ENCODE peak calls at places on chromosomes 5 and 9, in four cellular contexts. V, J, O and Z are unnamed samples.
A peak's percentile ranks its signal among the peaks of the same experiment; 100 is the strongest.

GRCh38 chr5:40656766-40657165 is 22.9 kb upstream of the PTGER4 start:
- DNase-seq in V (no peak), J (no peak), O (no peak), Z (no peak)

GRCh38 chr5:179801304-179802206 is 5.1 kb downstream of the MGAT4B start:
- DNase-seq in V (peak; percentile 47), J (peak; percentile 87), O (no peak), Z (peak; percentile 71)

GRCh38 chr9:114339130-114339908 is 9.7 kb downstream of the ORM2 start:
- DNase-seq in V (peak; percentile 40), J (peak; percentile 33), O (no peak), Z (peak; percentile 63)

GRCh38 chr9:87865626-87866025 is 17.1 kb upstream of the SPATA31E1 start:
- DNase-seq in V (no peak), J (no peak), O (no peak), Z (no peak)

GRCh38 chr5:82494942-82495341 is 216.8 kb upstream of the RPS23 start:
- DNase-seq in V (peak; percentile 1), J (no peak), O (no peak), Z (peak; percentile 44)

GRCh38 chr5:150152636-150153462 is 2.8 kb downstream of the PDGFRB start:
- DNase-seq in V (no peak), J (no peak), O (no peak), Z (peak; percentile 63)

GRCh38 chr5:56670916-56671315 is 144.4 kb upstream of the MAP3K1 start:
- DNase-seq in V (peak; percentile 14), J (no peak), O (no peak), Z (no peak)

GRCh38 chr5:113213551-113213971 is 221.2 kb downstream of the TSSK1B start:
- DNase-seq in V (no peak), J (no peak), O (no peak), Z (no peak)

GRCh38 chr5:19745247-19745646 is 242.8 kb downstream of the CDH18 start:
- DNase-seq in V (no peak), J (no peak), O (no peak), Z (no peak)

GRCh38 chr5:139839918-139840317 is 44.3 kb downstream of the PSD2 start:
- DNase-seq in V (no peak), J (no peak), O (no peak), Z (no peak)

GRCh38 chr5:135154197-135154596 is 120.2 kb upstream of the PITX1 start:
- DNase-seq in V (peak; percentile 33), J (no peak), O (no peak), Z (no peak)

GRCh38 chr9:88820055-88820454 is 171.2 kb upstream of the S1PR3 start:
- DNase-seq in V (no peak), J (no peak), O (peak; percentile 35), Z (no peak)

GRCh38 chr9:133656211-133657119 is 20.3 kb downstream of the DBH start:
- DNase-seq in V (no peak), J (no peak), O (no peak), Z (no peak)

GRCh38 chr5:95530441-95530840 is 24.3 kb downstream of the SKIC3 start:
- DNase-seq in V (peak; percentile 77), J (no peak), O (peak; percentile 88), Z (peak; percentile 92)

GRCh38 chr5:180391276-180391675 is 38.1 kb upstream of the GFPT2 start:
- DNase-seq in V (no peak), J (no peak), O (no peak), Z (no peak)

GRCh38 chr5:152674403-152674802 is 269.3 kb upstream of the NMUR2 start:
- DNase-seq in V (no peak), J (no peak), O (no peak), Z (no peak)

GRCh38 chr5:175444060-175444904 is at the start of gene DRD1:
- DNase-seq in V (peak; percentile 4), J (peak; percentile 50), O (peak; percentile 33), Z (peak; percentile 11)

DNA sequence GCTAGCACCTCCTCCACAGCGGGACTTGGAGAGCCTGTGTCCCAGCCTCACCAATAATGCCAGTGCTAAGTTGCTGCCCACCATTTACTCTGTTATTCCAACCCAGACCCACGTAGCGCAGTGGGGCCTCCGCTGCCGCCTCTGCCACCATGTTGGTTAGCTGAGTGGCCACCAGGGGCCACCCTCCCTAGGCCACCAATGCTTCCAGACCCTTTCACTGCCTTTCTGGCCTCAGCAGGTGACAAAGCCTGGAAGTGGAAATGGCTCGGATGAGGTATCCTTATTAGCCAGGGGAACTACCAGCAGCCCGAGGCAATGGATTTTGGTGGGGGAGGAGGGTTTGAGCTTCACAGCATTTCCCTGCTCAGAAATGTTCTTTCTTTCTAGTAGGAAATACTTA is 110.1 kb downstream of the OSTF1 start:
- DNase-seq in V (no peak), J (no peak), O (no peak), Z (no peak)
- TF ChIP-seq CTCF in V (no peak), J (no peak), O (no peak), Z (peak; percentile 24)

GRCh38 chr5:1497271-1497777 is 26.4 kb downstream of the LPCAT1 start:
- DNase-seq in V (no peak), J (no peak), O (no peak), Z (no peak)
- H3K4me3 ChIP-seq in V (no peak overlapping the region), J (no peak overlapping the region), O (no peak overlapping the region), Z (no peak overlapping the region)

GRCh38 chr9:124503713-124504529 is 3.3 kb downstream of the NR5A1 start:
- DNase-seq in V (no peak), J (no peak), O (no peak), Z (no peak)

GRCh38 chr9:124504530-124505005 is 2.6 kb downstream of the NR5A1 start:
- DNase-seq in V (no peak), J (no peak), O (no peak), Z (no peak)

GRCh38 chr9:124505901-124506346 is 1.3 kb downstream of the NR5A1 start:
- DNase-seq in V (no peak), J (no peak), O (no peak), Z (no peak)

GRCh38 chr9:124506433-124506832 is 766 bp downstream of the NR5A1 start:
- DNase-seq in V (no peak), J (no peak), O (no peak), Z (no peak)

GRCh38 chr9:124505006-124505900 is 1.9 kb downstream of the NR5A1 start:
- DNase-seq in V (no peak), J (no peak), O (no peak), Z (no peak)
- TF ChIP-seq CTCF in V (no peak), J (no peak), O (no peak), Z (no peak)

DNA sequence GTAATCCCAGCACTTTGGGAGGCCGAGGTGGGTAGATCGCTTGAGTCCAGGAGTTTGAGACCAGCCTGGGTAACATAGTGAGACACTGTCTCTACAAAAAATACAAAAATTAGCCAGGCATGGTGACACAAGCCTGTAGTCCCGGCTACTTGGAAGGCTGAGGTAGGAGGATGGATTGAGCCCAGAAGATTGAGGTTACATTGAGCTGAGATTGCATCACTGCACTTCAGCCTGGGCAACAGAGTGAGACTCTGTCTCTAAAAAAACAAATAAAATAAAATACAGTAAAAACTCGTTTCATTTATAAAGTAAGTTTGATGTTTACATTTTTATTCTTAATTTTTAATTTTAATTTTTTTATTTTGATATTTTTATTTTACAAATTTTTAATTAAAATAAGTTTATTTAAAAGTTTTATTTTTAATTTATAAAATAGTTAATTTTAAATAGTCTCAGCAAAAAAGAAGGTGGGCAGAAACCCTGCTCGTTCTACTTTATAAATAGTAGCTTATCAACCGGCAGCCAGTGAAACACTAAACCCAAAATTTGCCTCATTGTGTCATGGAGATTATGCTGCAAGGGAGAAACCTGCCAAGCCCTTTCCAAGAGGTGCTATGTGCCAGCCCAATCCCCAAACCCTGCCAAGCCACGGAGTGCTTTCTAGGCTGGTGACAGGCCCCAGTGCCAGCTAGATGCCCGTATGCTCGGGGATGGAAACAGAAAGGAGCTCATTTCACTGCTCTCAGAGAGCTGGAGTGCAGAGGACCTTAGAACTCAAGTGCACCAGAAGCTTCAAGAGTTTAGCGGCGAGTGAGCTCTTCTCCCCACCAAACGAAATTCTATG is 38.9 kb downstream of the SERINC5 start:
- DNase-seq in V (no peak), J (peak; percentile 77), O (no peak), Z (no peak)
- H3K4me3 ChIP-seq in V (no peak overlapping the region), J (no peak overlapping the region), O (no peak overlapping the region), Z (no peak overlapping the region)

GRCh38 chr5:54740141-54740540 is 222.6 kb downstream of the SNX18 start:
- DNase-seq in V (no peak), J (no peak), O (no peak), Z (no peak)

GRCh38 chr5:54743997-54744788 is 226.6 kb downstream of the SNX18 start:
- DNase-seq in V (peak; percentile 90), J (no peak), O (peak; percentile 99), Z (peak; percentile 98)

GRCh38 chr5:54741711-54742110 is 224.2 kb downstream of the SNX18 start:
- DNase-seq in V (no peak), J (no peak), O (no peak), Z (no peak)

GRCh38 chr5:54743581-54743980 is 226.0 kb downstream of the SNX18 start:
- DNase-seq in V (no peak), J (no peak), O (no peak), Z (no peak)

DNA sequence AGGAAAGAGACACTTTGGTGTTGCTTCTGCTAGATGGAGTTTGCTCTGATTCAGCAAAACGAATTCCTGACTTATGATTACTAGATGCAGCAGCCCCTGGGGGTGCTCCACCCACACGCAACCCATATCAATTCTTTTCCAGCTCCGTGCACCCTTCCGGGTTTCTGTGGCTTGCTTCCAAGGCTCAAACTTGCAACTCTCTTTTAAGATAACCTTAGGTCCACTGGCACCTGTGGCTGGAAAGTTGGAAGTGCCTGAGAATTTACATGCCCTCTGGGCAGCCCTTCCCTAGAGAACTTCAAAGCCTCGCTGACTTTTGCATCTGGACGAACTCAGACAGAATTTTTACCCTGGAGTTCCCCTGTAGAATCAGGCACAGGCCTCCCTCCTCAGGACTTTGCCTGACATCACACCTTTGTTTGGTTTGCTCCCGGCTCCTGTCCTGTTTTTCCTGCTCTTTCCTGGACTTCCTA is 224.9 kb downstream of the SNX18 start:
- DNase-seq in V (no peak), J (peak; percentile 21), O (peak; percentile 75), Z (peak; percentile 70)
- TF ChIP-seq CTCF in V (peak; percentile 21), J (no peak), O (no peak), Z (peak; percentile 60)

GRCh38 chr5:17400724-17401508 is 97.1 kb upstream of the TAF11L2 start:
- DNase-seq in V (no peak), J (no peak), O (no peak), Z (no peak)

GRCh38 chr5:17396247-17396646 is 101.8 kb upstream of the TAF11L2 start:
- DNase-seq in V (no peak), J (no peak), O (peak; percentile 71), Z (no peak)

GRCh38 chr5:17399931-17400330 is 98.1 kb upstream of the TAF11L2 start:
- DNase-seq in V (no peak), J (no peak), O (no peak), Z (no peak)

GRCh38 chr5:17398866-17399835 is 98.9 kb upstream of the TAF11L2 start:
- DNase-seq in V (no peak), J (no peak), O (no peak), Z (no peak)

GRCh38 chr5:17398439-17398838 is 99.6 kb upstream of the TAF11L2 start:
- DNase-seq in V (peak; percentile 23), J (no peak), O (peak; percentile 99), Z (peak; percentile 90)
- H3K4me3 ChIP-seq in V (no peak overlapping the region), J (no peak overlapping the region), O (no peak overlapping the region), Z (no peak overlapping the region)

GRCh38 chr5:66769839-66770617 is 173.8 kb downstream of the MAST4 start:
- DNase-seq in V (no peak), J (no peak), O (peak; percentile 8), Z (peak; percentile 31)
- TF ChIP-seq CTCF in V (no peak), J (no peak), O (peak; percentile 19), Z (peak; percentile 40)